ENCODE peak calls at places on chromosomes 6 and 20, in four cellular contexts. P is A549, D is HepG2, K is K562. F is an unnamed sample.

GRCh38 chr6:157494132-157494705 is 113.2 kb downstream of the ZDHHC14 start:
- DNase-seq in D (no peak), P (no peak), K (no peak), F (no peak)

GRCh38 chr6:137223370-137224131 is 4.4 kb upstream of the IFNGR1 start:
- DNase-seq in D (peak), P (no peak), K (peak), F (no peak)

GRCh38 chr6:112469306-112469705 is 122.2 kb downstream of the RFPL4B start:
- DNase-seq in D (no peak), K (no peak), P (no peak), F (no peak)

GRCh38 chr6:76174722-76175121 is 102.3 kb upstream of the IMPG1 start:
- DNase-seq in D (no peak), K (no peak), P (no peak), F (no peak)

GRCh38 chr6:116515141-116515540 is 3.7 kb downstream of the CALHM5 start:
- DNase-seq in D (no peak), P (no peak), K (no peak), F (no peak)

GRCh38 chr20:23255658-23256385 is 94.8 kb upstream of the NXT1 start:
- DNase-seq in K (no peak), P (no peak), D (no peak), F (no peak)

GRCh38 chr20:50982372-50982771 is 23.8 kb downstream of the MOCS3 start:
- DNase-seq in P (peak), D (peak), K (no peak), F (no peak)

GRCh38 chr20:38685853-38686473 is 38.3 kb upstream of the SLC32A1 start:
- DNase-seq in D (peak), P (peak), K (peak), F (no peak)

GRCh38 chr20:50689864-50690263 is 1.5 kb downstream of the RIPOR3 start:
- DNase-seq in P (no peak), D (no peak), K (no peak), F (no peak)

GRCh38 chr20:41903614-41904013 is 285.4 kb upstream of the CHD6 start:
- DNase-seq in P (no peak), D (no peak), K (no peak), F (no peak)

GRCh38 chr6:56595490-56596122 is 47.1 kb downstream of the DST start:
- DNase-seq in D (peak), P (peak), K (peak), F (peak)

GRCh38 chr6:107118976-107119375 is 3.7 kb upstream of the BEND3 start:
- DNase-seq in P (no peak), D (no peak), K (peak), F (no peak)

GRCh38 chr6:142726616-142727015 is 218.4 kb downstream of the HIVEP2 start:
- DNase-seq in D (no peak), P (no peak), K (no peak), F (no peak)

GRCh38 chr6:163814494-163815364 is 400.2 kb downstream of the QKI start:
- DNase-seq in K (peak), P (peak), D (no peak), F (peak)

GRCh38 chr6:2020909-2021308 is 224.5 kb downstream of the GMDS start:
- DNase-seq in K (no peak), P (no peak), D (no peak), F (no peak)

GRCh38 chr6:85360794-85361642 is 88.9 kb upstream of the NT5E start:
- DNase-seq in P (peak), K (no peak), D (peak), F (no peak)

GRCh38 chr6:135128268-135128914 is 52.7 kb upstream of the MYB start:
- DNase-seq in P (no peak), K (no peak), D (no peak), F (no peak)

GRCh38 chr6:96276326-96276725 is 245.3 kb upstream of the UFL1 start:
- DNase-seq in K (no peak), P (no peak), D (no peak), F (no peak)

GRCh38 chr6:30063315-30063714 is 2.2 kb downstream of the POLR1H start:
- DNase-seq in P (no peak), D (no peak), K (no peak), F (no peak)

GRCh38 chr6:150204705-150205472 is 62.0 kb downstream of the PPP1R14C start:
- DNase-seq in K (peak), D (no peak), P (no peak), F (no peak)

GRCh38 chr6:39495023-39495422 is 172.5 kb upstream of the KCNK16 start:
- DNase-seq in K (no peak), P (no peak), D (no peak), F (no peak)

GRCh38 chr20:41329435-41330342 is 10.9 kb upstream of the LPIN3 start:
- DNase-seq in D (peak), K (peak), P (peak), F (no peak)

GRCh38 chr20:15528386-15529111 is 1044.7 kb downstream of the KIF16B start:
- DNase-seq in P (no peak), K (no peak), D (no peak), F (no peak)

GRCh38 chr6:107682721-107683120 is 141.4 kb downstream of the SCML4 start:
- DNase-seq in D (no peak), K (no peak), P (no peak), F (no peak)

GRCh38 chr6:73129653-73130443 is 95.4 kb downstream of the KHDC1L start:
- DNase-seq in D (peak), K (peak), P (peak), F (peak)
- TF ChIP-seq ESRRA in D (no peak), K (peak), P (no peak), F (no peak)

DNA sequence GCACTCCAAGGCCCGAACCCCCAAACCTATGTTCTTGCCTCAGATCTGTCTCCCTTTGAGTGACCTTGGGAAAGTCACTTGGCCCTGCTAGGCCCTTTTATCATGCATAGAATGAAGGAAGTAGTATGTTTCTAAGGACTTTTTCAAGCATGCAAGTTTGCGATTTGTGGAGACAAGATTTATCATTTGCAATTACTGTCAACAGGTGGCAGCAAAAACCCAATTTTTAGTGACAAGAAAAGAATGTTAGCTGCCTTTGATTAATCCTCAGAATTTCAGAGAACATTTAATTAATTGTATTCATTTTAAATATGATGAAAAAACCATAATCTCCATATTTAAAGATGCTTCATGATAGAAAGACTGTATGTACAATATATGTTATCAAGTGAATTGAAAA is 28.3 kb upstream of the PREP start:
- DNase-seq in K (peak), D (peak), P (peak), F (no peak)
- TF ChIP-seq BHLHE40 in K (no peak), D (no peak), P (no peak), F (no peak)

DNA sequence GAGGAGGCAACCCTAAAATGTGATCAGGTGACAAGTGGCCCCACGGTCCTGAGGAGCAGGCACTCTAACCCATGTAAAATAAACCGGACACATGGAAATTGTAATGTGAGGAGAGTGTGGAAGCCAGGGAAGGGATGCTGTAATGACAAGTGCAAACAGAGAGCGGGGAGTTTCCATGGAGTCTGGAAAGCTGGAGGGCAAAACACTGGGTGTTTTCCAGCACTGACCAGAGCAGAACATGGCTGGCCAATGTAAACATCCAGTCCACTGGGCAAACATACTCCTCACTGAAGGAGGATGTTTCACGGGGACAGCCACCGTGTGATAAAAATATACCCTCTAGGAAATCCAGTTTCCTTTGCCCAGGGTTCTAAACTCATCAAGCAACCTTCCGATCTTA is 219.0 kb upstream of the JARID2 start:
- DNase-seq in D (peak), K (no peak), P (peak), F (no peak)
- TF ChIP-seq ESRRA in D (no peak), K (no peak), P (no peak), F (no peak)

GRCh38 chr20:47357296-47358051 is 975 bp upstream of the ZMYND8 start:
- DNase-seq in D (peak), K (peak), P (peak), F (no peak)
- TF ChIP-seq BHLHE40 in D (no peak), K (no peak), P (no peak), F (peak)

DNA sequence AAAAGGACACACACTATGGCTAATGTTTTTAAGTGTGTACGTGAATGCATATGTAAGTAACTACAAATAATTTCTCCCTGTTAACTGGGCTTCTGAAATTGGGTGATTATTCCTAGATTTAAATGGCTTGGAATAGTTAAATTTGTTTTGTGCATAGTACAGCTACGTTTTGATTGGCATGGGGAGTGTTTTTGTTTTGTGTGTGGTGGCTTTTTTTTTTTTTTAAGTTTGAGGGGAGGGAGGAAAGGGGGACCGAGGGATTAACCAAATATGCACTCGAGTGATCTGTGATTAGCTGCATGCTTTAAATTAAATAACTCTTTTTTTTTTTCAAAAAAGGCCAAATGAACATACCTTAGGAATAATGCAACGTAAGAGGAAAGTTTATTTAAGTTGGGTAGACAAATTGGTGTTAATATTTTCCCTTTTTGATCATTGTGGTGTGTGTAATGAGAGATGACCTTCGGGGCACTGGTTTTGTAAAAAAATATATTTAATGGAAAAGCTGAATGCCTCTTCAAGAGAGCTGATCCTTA is 1.4 kb downstream of the JARID2 start:
- DNase-seq in P (no peak), K (no peak), D (no peak), F (no peak)
- TF ChIP-seq ESRRA in P (no peak), K (no peak), D (no peak), F (no peak)

GRCh38 chr6:166683477-166683876 is 56.4 kb upstream of the RPS6KA2 start:
- DNase-seq in K (no peak), P (no peak), D (no peak), F (no peak)
- TF ChIP-seq BHLHE40 in K (no peak), P (no peak), D (no peak), F (no peak)

DNA sequence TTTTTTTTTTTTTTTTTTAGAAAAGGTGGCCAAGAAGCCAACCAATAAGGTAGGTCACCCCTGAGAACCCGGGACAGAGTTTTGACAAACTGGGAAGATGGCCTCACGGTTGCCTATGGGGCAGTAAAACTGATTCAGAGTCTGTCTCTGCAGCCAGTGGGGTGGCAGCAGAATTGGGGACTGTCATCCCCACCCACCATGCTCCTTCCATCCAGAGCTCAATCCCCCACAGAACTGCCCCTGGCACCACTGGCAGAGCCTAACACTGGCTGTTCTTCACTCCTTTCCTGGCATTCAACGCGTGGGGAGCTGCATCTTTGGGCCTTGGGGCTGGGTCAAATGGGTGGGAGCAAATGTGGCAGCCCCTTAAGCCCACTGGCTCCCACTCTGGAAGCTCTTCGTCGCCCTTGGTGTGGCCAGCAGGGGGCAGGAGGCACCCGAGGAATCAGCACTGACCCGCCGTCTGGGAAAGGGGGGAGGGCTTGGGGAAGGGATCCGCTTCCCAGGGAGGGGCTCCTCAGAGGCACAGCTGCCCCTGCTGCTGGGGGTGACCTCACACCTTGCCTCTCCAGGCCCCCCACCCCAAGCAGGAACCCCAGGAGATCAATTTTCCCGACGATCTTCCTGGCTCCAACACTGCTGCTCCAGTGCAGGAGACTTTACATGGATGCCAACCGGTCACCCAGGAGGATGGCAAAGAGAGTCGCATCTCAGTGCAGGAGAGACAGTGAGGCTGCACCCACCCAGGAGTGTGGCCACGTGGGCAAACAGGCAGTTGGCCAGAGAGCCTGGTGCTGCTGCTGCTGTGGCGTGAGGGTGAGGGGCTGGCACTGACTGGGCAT is 10.4 kb downstream of the CD40 start:
- DNase-seq in P (peak), K (peak), D (peak), F (no peak)
- TF ChIP-seq ESRRA in P (no peak), K (no peak), D (no peak), F (no peak)

GRCh38 chr20:59518881-59519706 is 85.2 kb upstream of the PHACTR3 start:
- DNase-seq in P (peak), K (peak), D (peak), F (no peak)
- TF ChIP-seq BHLHE40 in P (no peak), K (no peak), D (no peak), F (no peak)

GRCh38 chr6:35778437-35778836 is 2.0 kb downstream of the CLPSL2 start:
- DNase-seq in P (no peak), K (no peak), D (no peak), F (no peak)

GRCh38 chr6:35781290-35781689 is 471 bp downstream of the CLPSL1 start:
- DNase-seq in P (no peak), D (no peak), K (no peak), F (no peak)

GRCh38 chr6:35777356-35778102 is 1.1 kb downstream of the CLPSL2 start:
- DNase-seq in K (no peak), P (no peak), D (no peak), F (no peak)

GRCh38 chr6:35782424-35782823 is 1.6 kb downstream of the CLPSL1 start:
- DNase-seq in D (no peak), K (no peak), P (no peak), F (no peak)

DNA sequence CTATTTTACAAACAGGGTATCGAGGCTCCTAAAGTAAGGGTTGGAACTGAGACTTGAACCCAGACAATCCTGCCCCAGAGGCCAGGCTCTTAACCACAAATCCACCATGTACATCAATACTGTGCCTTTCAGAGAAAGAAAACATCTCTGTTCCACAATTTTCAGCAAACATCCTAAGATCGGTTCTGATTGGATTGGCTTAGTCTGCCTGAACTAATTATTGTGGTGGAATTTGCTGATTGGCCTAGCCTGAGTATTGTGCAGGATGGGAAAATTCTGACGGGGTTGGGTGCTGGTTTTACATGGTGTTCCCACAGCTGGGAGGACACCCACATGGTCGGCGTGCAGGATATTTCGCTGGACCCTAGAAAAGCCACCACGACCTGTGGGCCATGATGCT is at the start of gene CLPSL1:
- DNase-seq in K (no peak), P (no peak), D (no peak), F (no peak)
- TF ChIP-seq ESRRA in K (no peak), P (no peak), D (no peak), F (no peak)

F was measured in GM12878.